ENCODE peak calls at places on chromosomes 3 and 15, in four cellular contexts. P is left ventricle myocardium inferior, C is tibial artery, X is K562. D is an unnamed sample.
A peak's percentile ranks its signal among the peaks of the same experiment; 100 is the strongest.

GRCh38 chr3:74409066-74409465 is 205.4 kb downstream of the CNTN3 start:
- DNase-seq in P (no peak), C (no peak), X (no peak), D (no peak)

GRCh38 chr15:98823012-98823458 is 174.7 kb downstream of the IGF1R start:
- DNase-seq in P (no peak), C (no peak), X (no peak), D (no peak)

GRCh38 chr3:13301295-13301987 is 118.7 kb downstream of the NUP210 start:
- DNase-seq in P (no peak), C (no peak), X (peak; percentile 51), D (no peak)

GRCh38 chr3:12198301-12198700 is 39.6 kb upstream of the TIMP4 start:
- DNase-seq in P (no peak), C (no peak), X (no peak), D (no peak)

GRCh38 chr15:68431037-68431791 is 749 bp downstream of the ITGA11 start:
- DNase-seq in P (peak; percentile 59), C (peak; percentile 84), X (no peak), D (no peak)

GRCh38 chr15:86849563-86849962 is 769.9 kb downstream of the AGBL1 start:
- DNase-seq in P (peak; percentile 37), C (no peak), X (no peak), D (no peak)

GRCh38 chr3:146577662-146578061 is 27.5 kb downstream of the PLSCR5 start:
- DNase-seq in P (no peak), C (no peak), X (peak; percentile 7), D (no peak)

GRCh38 chr3:139339219-139339906 is 4.5 kb upstream of the MRPS22 start:
- DNase-seq in P (no peak), C (no peak), X (peak; percentile 69), D (no peak)

GRCh38 chr15:76342046-76342381 is 5.4 kb downstream of the ISL2 start:
- DNase-seq in P (no peak), C (no peak), X (no peak), D (peak; percentile 9)

GRCh38 chr3:46999516-47000197 is 20.2 kb downstream of the NBEAL2 start:
- DNase-seq in P (no peak), C (no peak), X (no peak), D (no peak)

GRCh38 chr15:76177491-76178040 is 117.8 kb downstream of the TMEM266 start:
- DNase-seq in P (peak; percentile 69), C (peak; percentile 93), X (no peak), D (no peak)

GRCh38 chr3:21783834-21784233 is 32.8 kb upstream of the ZNF385D start:
- DNase-seq in P (no peak), C (no peak), X (no peak), D (no peak)

GRCh38 chr15:70490838-70491155 is 272.6 kb downstream of the UACA start:
- DNase-seq in P (no peak), C (no peak), X (no peak), D (no peak)

GRCh38 chr15:63288778-63289378 is 11.5 kb downstream of the APH1B start:
- DNase-seq in P (no peak), C (no peak), X (peak; percentile 37), D (no peak)

GRCh38 chr3:12182687-12183441 is 24.2 kb upstream of the TIMP4 start:
- DNase-seq in P (no peak), C (no peak), X (no peak), D (no peak)

GRCh38 chr3:179898024-179898423 is 138.7 kb downstream of the PEX5L start:
- DNase-seq in P (no peak), C (no peak), X (peak; percentile 79), D (peak; percentile 14)

GRCh38 chr3:178504128-178504527 is 32.1 kb upstream of the KCNMB2 start:
- DNase-seq in P (no peak), C (no peak), X (no peak), D (no peak)

GRCh38 chr3:52150860-52151259 is 3.4 kb downstream of the POC1A start:
- DNase-seq in P (no peak), C (no peak), X (no peak), D (no peak)

GRCh38 chr3:188832961-188833615 is 338.7 kb upstream of the TPRG1 start:
- DNase-seq in P (no peak), C (no peak), X (no peak), D (no peak)

GRCh38 chr3:10286596-10287295 is 6.0 kb downstream of the GHRL start:
- DNase-seq in P (no peak), C (no peak), X (no peak), D (no peak)

GRCh38 chr3:43023066-43023465 is 44.0 kb downstream of the GASK1A start:
- DNase-seq in P (no peak), C (no peak), X (no peak), D (no peak)

GRCh38 chr3:192915306-192915705 is 2.4 kb downstream of the MB21D2 start:
- DNase-seq in P (no peak), C (no peak), X (no peak), D (no peak)

GRCh38 chr3:132134611-132135010 is 99.8 kb upstream of the CPNE4 start:
- DNase-seq in P (no peak), C (no peak), X (no peak), D (no peak)

GRCh38 chr3:150733936-150734794 is 28.8 kb downstream of the SIAH2 start:
- DNase-seq in P (no peak), C (no peak), X (no peak), D (no peak)

GRCh38 chr15:51377038-51377761 is 35.7 kb downstream of the GLDN start:
- DNase-seq in P (no peak), C (no peak), X (no peak), D (no peak)

GRCh38 chr3:44318929-44319328 is 19.6 kb upstream of the TCAIM start:
- DNase-seq in P (no peak), C (no peak), X (no peak), D (no peak)

DNA sequence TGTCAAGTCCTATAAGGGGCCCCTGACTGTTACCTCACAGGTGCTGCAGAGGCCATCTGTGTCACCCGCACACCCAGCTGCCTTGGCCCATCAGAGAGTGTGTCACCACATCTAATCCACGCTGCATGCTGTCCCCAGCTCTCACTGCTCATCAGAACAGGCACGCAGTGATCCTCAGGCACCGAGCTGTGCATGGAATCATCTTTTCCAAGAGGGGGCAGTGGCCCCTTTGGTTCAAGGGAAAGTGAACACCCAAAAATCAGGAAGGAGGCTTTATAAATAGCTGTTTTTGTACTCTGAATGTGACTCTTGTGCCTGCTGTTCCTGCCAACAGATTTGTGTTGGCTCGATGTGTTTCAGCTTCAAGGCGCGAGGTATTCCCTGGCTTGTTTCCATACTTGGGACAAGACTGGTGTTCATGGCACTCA is 110.3 kb upstream of the ETV5 start:
- DNase-seq in P (peak; percentile 33), C (no peak), X (no peak), D (no peak)
- TF ChIP-seq CTCF in P (peak; percentile 35), C (no peak), X (no peak), D (no peak)

GRCh38 chr3:20040476-20041196 is 390 bp downstream of the KAT2B start:
- DNase-seq in P (peak; percentile 83), C (peak; percentile 90), X (peak; percentile 89), D (peak; percentile 57)
- TF ChIP-seq CTCF in P (no peak), C (no peak), X (no peak), D (no peak)

GRCh38 chr3:8110966-8111798 is 390.4 kb upstream of the LMCD1 start:
- DNase-seq in P (no peak), C (peak; percentile 65), X (peak; percentile 41), D (peak; percentile 80)
- TF ChIP-seq CTCF in P (peak; percentile 81), C (peak; percentile 67), X (peak; percentile 45), D (peak; percentile 88)

DNA sequence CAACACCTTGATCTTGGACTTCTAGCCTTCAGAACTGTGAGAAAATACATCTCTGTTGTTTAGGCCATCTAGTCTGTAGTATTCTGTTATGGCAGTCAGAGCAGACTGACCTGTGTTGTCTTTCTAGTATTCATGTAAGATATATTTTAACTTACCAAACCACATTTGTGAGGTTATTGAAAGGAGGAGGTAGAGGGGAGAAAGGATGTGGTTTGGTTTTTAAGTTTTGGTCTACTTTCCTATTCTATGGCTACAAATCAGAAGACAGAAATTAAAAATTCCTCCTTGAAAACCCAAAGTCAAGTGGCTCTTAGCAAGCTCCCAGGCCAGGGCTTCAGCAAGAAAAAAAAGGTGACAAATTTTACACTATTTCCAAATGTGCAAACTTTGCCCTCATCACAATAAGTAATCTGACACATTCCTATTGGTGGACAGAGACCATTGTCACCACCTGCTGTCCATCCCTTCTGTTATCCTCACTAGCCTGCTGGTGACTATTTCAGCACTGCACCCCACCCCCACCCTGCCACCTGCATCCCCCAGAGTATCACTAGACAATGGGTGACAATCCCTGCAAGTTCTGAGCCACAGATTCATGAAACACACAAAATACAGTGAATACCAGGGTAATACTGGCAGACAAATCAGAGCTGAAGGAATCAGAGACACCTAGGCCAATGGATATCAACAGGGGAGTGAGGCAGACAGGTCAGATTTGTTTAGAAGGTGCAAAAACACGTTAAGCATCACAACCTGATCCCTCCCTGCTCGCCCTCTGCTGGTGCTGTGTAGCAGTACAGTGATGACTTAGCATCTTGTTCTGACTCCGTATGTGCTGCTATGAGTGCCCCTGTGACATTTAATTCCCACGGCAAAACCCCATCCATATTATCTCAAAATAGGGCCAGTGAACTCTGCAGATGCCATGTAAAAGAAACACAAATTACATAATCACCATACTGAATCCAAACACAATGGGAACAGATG is 79.0 kb upstream of the DCLK3 start:
- DNase-seq in P (no peak), C (no peak), X (peak; percentile 69), D (peak; percentile 37)
- TF ChIP-seq CTCF in P (peak; percentile 65), C (peak; percentile 16), X (peak; percentile 73), D (peak; percentile 71)

GRCh38 chr3:48918388-48919214 is at the start of gene ARIH2:
- DNase-seq in P (peak; percentile 93), C (peak; percentile 95), X (peak; percentile 87), D (peak; percentile 84)
- TF ChIP-seq CTCF in P (peak; percentile 32), C (no peak), X (peak; percentile 10), D (peak; percentile 30)

D was measured in neural crest cell.